ENCODE peak calls at places on chromosomes 16 and 17, in four cellular contexts. Z is heart right ventricle, U is AG04450, R is GM06990. S is an unnamed sample.

GRCh38 chr16:89132194-89133005 is 38.7 kb downstream of the ACSF3 start:
- DNase-seq in Z (no peak), U (no peak), R (no peak), S (no peak)

GRCh38 chr17:31019004-31019403 is 48.2 kb downstream of the RNF135 start:
- DNase-seq in Z (no peak), U (no peak), R (no peak), S (no peak)

GRCh38 chr17:38568845-38569510 is 36.8 kb downstream of the SRCIN1 start:
- DNase-seq in Z (no peak), U (no peak), R (no peak), S (no peak)

GRCh38 chr17:19275457-19276082 is 38.4 kb downstream of the EPN2 start:
- DNase-seq in Z (no peak), U (no peak), R (no peak), S (no peak)

GRCh38 chr17:83176956-83177583 is 97.7 kb downstream of the METRNL start:
- DNase-seq in Z (no peak), U (no peak), R (no peak), S (no peak)

GRCh38 chr17:40433551-40434384 is 9.5 kb upstream of the IGFBP4 start:
- DNase-seq in Z (no peak), U (no peak), R (no peak), S (no peak)

GRCh38 chr17:46944931-46945330 is 22.0 kb downstream of the GOSR2 start:
- DNase-seq in Z (no peak), U (no peak), R (no peak), S (no peak)

GRCh38 chr16:57054771-57055170 is 37.6 kb upstream of the CPNE2 start:
- DNase-seq in Z (no peak), U (no peak), R (no peak), S (no peak)

GRCh38 chr17:75783069-75783783 is 1.4 kb upstream of the UNK start:
- DNase-seq in Z (no peak), U (no peak), R (peak), S (no peak)

GRCh38 chr16:3458278-3458851 is 14.9 kb downstream of the NAA60 start:
- DNase-seq in Z (peak), U (no peak), R (peak), S (no peak)

GRCh38 chr17:8621585-8621984 is 8.9 kb downstream of the MYH10 start:
- DNase-seq in Z (no peak), U (no peak), R (no peak), S (no peak)

GRCh38 chr17:41251261-41251660 is 1.8 kb downstream of the KRTAP9-4 start:
- DNase-seq in Z (no peak), U (no peak), R (no peak), S (no peak)

GRCh38 chr17:50476545-50477315 is 1.9 kb upstream of the RSAD1 start:
- DNase-seq in Z (no peak), U (no peak), R (no peak), S (no peak)

GRCh38 chr17:218711-219110 is 37.3 kb upstream of the DOC2B start:
- DNase-seq in Z (no peak), U (no peak), R (no peak), S (no peak)

GRCh38 chr17:17514361-17514992 is 18.3 kb upstream of the RASD1 start:
- DNase-seq in Z (no peak), U (no peak), R (no peak), S (no peak)

GRCh38 chr17:72359274-72359673 is 238.5 kb downstream of the SOX9 start:
- DNase-seq in Z (no peak), U (no peak), R (no peak), S (no peak)

GRCh38 chr16:35188288-35189155 is 1729.1 kb downstream of the TP53TG3F start:
- DNase-seq in Z (no peak), U (no peak), R (no peak), S (no peak)

GRCh38 chr16:54597222-54597621 is 310.6 kb upstream of the IRX3 start:
- DNase-seq in Z (no peak), U (no peak), R (no peak), S (no peak)

GRCh38 chr16:58638148-58639036 is 8.8 kb upstream of the CNOT1 start:
- DNase-seq in Z (peak), U (peak), R (no peak), S (no peak)

GRCh38 chr16:30786115-30786935 is 680 bp downstream of the ZNF629 start:
- DNase-seq in Z (peak), U (no peak), R (no peak), S (no peak)

GRCh38 chr16:84557059-84557458 is 52.6 kb upstream of the MEAK7 start:
- DNase-seq in Z (no peak), U (no peak), R (no peak), S (no peak)

GRCh38 chr17:32267690-32268205 is 2.1 kb downstream of the RHBDL3 start:
- DNase-seq in Z (no peak), U (no peak), R (no peak), S (no peak)

GRCh38 chr17:79009397-79010303 is at the start of gene CANT1:
- DNase-seq in Z (peak), U (peak), R (peak), S (peak)

GRCh38 chr17:1639549-1639948 is 6.0 kb downstream of the SCARF1 start:
- DNase-seq in Z (no peak), U (no peak), R (no peak), S (no peak)

GRCh38 chr17:57408064-57408811 is 151.9 kb downstream of the MSI2 start:
- DNase-seq in Z (no peak), U (no peak), R (peak), S (no peak)
- TF ChIP-seq CTCF in Z (no peak), U (no peak), R (no peak), S (no peak)

GRCh38 chr16:15055141-15056053 is 477 bp downstream of the NTAN1 start:
- DNase-seq in Z (peak), U (no peak), R (no peak), S (no peak)
- TF ChIP-seq CTCF in Z (no peak), U (peak), R (peak), S (no peak)

GRCh38 chr16:895371-895770 is 75.4 kb downstream of the LMF1 start:
- DNase-seq in Z (no peak), U (no peak), R (no peak), S (no peak)

GRCh38 chr16:894136-894535 is 76.6 kb downstream of the LMF1 start:
- DNase-seq in Z (peak), U (no peak), R (no peak), S (no peak)

GRCh38 chr16:896261-897199 is 74.3 kb downstream of the LMF1 start:
- DNase-seq in Z (no peak), U (no peak), R (no peak), S (no peak)

GRCh38 chr16:893360-893759 is 77.4 kb downstream of the LMF1 start:
- DNase-seq in Z (no peak), U (no peak), R (no peak), S (no peak)

DNA sequence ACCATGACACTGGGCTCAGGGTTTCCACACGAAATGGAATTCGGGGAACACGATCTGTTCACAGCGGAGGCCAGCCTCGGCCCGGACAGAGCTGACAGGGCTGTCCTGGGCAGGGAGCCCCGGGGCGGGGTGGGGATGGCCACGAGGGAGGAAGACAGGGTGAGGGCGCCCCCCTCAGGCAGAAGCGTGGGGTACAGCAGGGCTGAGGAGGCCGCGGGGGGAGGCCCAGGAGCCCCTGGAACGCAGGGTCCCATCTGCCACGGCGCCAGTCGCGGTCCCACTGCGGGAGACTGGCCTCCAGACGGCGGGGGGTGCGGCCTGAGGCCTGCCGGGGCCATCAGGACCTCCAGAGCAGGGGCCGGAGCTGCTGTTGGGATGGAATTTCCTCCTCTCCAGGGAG is 75.9 kb downstream of the LMF1 start:
- DNase-seq in Z (no peak), U (no peak), R (no peak), S (no peak)
- TF ChIP-seq CTCF in Z (no peak), U (no peak), R (no peak), S (no peak)

GRCh38 chr17:48550313-48551205 is 5.7 kb upstream of the HOXB2 start:
- DNase-seq in Z (no peak), U (no peak), R (no peak), S (no peak)
- TF ChIP-seq CTCF in Z (no peak), U (peak), R (no peak), S (no peak)

GRCh38 chr17:63830904-63831491 is 3.5 kb upstream of the FTSJ3 start:
- DNase-seq in Z (no peak), U (no peak), R (no peak), S (no peak)
- TF ChIP-seq CTCF in Z (no peak), U (no peak), R (no peak), S (no peak)

DNA sequence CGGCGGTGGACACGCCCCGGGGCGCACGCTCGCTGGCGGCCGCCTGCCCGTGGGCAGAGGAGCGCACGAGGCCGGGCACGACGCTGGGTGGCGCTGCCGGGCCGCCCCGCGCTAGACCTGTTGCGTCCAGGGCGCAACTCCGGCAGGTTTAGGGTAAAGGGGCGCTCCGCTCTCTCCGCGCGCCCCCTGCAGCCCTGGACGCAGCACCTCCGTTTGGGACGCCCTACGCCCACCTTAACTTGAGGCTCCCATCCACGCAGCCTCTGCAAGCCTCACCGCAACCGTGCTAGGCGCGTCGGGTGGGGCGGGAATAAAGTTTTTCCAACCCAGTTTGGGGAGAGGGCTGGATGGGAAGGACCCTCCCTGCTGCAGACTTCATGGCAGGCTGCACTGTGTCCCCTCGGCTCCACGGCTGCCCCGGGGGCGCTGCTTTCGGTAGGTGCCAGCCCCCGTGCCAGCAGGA is 299 bp upstream of the SYT17 start:
- DNase-seq in Z (peak), U (no peak), R (peak), S (peak)
- TF ChIP-seq CTCF in Z (peak), U (peak), R (peak), S (no peak)